ENCODE peak calls at places on chromosome 21, in five cellular contexts. U is stimulated activated CD8-positive, alpha-beta memory T cell treated with anti-CD3 and anti-CD28 coated beads, Interleukin-2, amount 100 ng/mL, for 48 hours; N is Ammon's horn; Z is WTC11; E is Caco-2. A is an unnamed sample.

GRCh38 chr21:27058673-27059365 is 91.9 kb upstream of the ADAMTS5 start:
- DNase-seq in U (no peak), N (no peak), Z (no peak), E (no peak), A (no peak)

GRCh38 chr21:46226920-46227599 is 1.5 kb downstream of the LSS start:
- DNase-seq in U (no peak), N (no peak), Z (no peak), E (no peak), A (peak)

GRCh38 chr21:32334980-32335471 is 36.4 kb downstream of the MRAP start:
- DNase-seq in U (no peak), N (peak), Z (no peak), E (no peak), A (peak)

GRCh38 chr21:32463367-32463766 is 50.9 kb downstream of the EVA1C start:
- DNase-seq in U (no peak), N (no peak), Z (no peak), E (no peak), A (no peak)

GRCh38 chr21:26412831-26413329 is 160.2 kb downstream of the CYYR1 start:
- DNase-seq in U (no peak), N (no peak), Z (no peak), E (no peak), A (no peak)

GRCh38 chr21:42621166-42621827 is 32.1 kb upstream of the PDE9A start:
- DNase-seq in U (no peak), N (no peak), Z (peak), E (no peak), A (no peak)

GRCh38 chr21:26939532-26940181 is 27.2 kb downstream of the ADAMTS5 start:
- DNase-seq in U (no peak), N (no peak), Z (no peak), E (no peak), A (no peak)

GRCh38 chr21:15224346-15225086 is 159.7 kb upstream of the NRIP1 start:
- DNase-seq in U (no peak), N (no peak), Z (no peak), E (no peak), A (no peak)

GRCh38 chr21:33202464-33203363 is 27.0 kb upstream of the IFNAR2 start:
- DNase-seq in U (no peak), N (no peak), Z (no peak), E (no peak), A (no peak)

GRCh38 chr21:31218830-31219608 is 125.0 kb downstream of the TIAM1 start:
- DNase-seq in U (no peak), N (peak), Z (no peak), E (no peak), A (no peak)

GRCh38 chr21:40243676-40244075 is 376.4 kb downstream of the PCP4 start:
- DNase-seq in U (no peak), N (no peak), Z (no peak), E (no peak), A (no peak)

GRCh38 chr21:35984654-35985366 is 75.5 kb downstream of the SETD4 start:
- DNase-seq in U (no peak), N (no peak), Z (no peak), E (peak), A (no peak)

GRCh38 chr21:28944296-28944695 is 48.4 kb downstream of the LTN1 start:
- DNase-seq in U (no peak), N (peak), Z (no peak), E (no peak), A (no peak)

GRCh38 chr21:31557421-31557955 is 102.0 kb upstream of the SOD1 start:
- DNase-seq in U (no peak), N (no peak), Z (peak), E (no peak), A (no peak)

GRCh38 chr21:35737899-35738341 is 322.4 kb downstream of the SETD4 start:
- DNase-seq in U (no peak), N (peak), Z (no peak), E (no peak), A (no peak)

GRCh38 chr21:34158866-34159616 is 85.7 kb downstream of the MRPS6 start:
- DNase-seq in U (no peak), N (no peak), Z (no peak), E (no peak), A (peak)